ENCODE peak calls at places on chromosomes 1 and 21, in five cellular contexts. One of them, this sample, is unnamed.

GRCh38 chr1:28973850-28974841 is 59.8 kb downstream of the EPB41 start:
- DNase-seq in NCI-H146: no peak
- DNase-seq in psoas muscle: no peak
- DNase-seq in NCI-H1092: no peak
- DNase-seq in activated effector memory CD4-positive, alpha-beta T cell treated with Interleukin-2 at 50 U/mL for 16 hours: no peak
- DNase-seq in this sample: no peak

GRCh38 chr21:18812308-18812707 is 408.7 kb upstream of the TMPRSS15 start:
- DNase-seq in activated effector memory CD4-positive, alpha-beta T cell treated with Interleukin-2 at 50 U/mL for 16 hours: no peak
- DNase-seq in psoas muscle: no peak
- DNase-seq in NCI-H1092: no peak
- DNase-seq in NCI-H146: no peak
- DNase-seq in this sample: no peak

GRCh38 chr21:44657635-44658183 is at the start of gene KRTAP12-3:
- DNase-seq in psoas muscle: no peak
- DNase-seq in NCI-H146: no peak
- DNase-seq in NCI-H1092: no peak
- DNase-seq in activated effector memory CD4-positive, alpha-beta T cell treated with Interleukin-2 at 50 U/mL for 16 hours: peak
- DNase-seq in this sample: no peak

GRCh38 chr1:232978091-232978634 is 27.8 kb downstream of the NTPCR start:
- DNase-seq in NCI-H146: no peak
- DNase-seq in activated effector memory CD4-positive, alpha-beta T cell treated with Interleukin-2 at 50 U/mL for 16 hours: no peak
- DNase-seq in NCI-H1092: no peak
- DNase-seq in psoas muscle: no peak
- DNase-seq in this sample: no peak

GRCh38 chr1:1204425-1204920 is 1.9 kb downstream of the TNFRSF18 start:
- DNase-seq in activated effector memory CD4-positive, alpha-beta T cell treated with Interleukin-2 at 50 U/mL for 16 hours: no peak
- DNase-seq in NCI-H146: no peak
- DNase-seq in NCI-H1092: no peak
- DNase-seq in psoas muscle: peak
- DNase-seq in this sample: no peak

GRCh38 chr1:190205713-190206112 is 272.0 kb downstream of the BRINP3 start:
- DNase-seq in NCI-H1092: no peak
- DNase-seq in NCI-H146: no peak
- DNase-seq in activated effector memory CD4-positive, alpha-beta T cell treated with Interleukin-2 at 50 U/mL for 16 hours: no peak
- DNase-seq in psoas muscle: no peak
- DNase-seq in this sample: no peak

GRCh38 chr1:44554706-44555105 is 119.6 kb downstream of the TMEM53 start:
- DNase-seq in NCI-H146: no peak
- DNase-seq in psoas muscle: no peak
- DNase-seq in NCI-H1092: no peak
- DNase-seq in activated effector memory CD4-positive, alpha-beta T cell treated with Interleukin-2 at 50 U/mL for 16 hours: no peak
- DNase-seq in this sample: no peak

GRCh38 chr21:35637431-35637830 is 422.9 kb downstream of the SETD4 start:
- DNase-seq in NCI-H1092: no peak
- DNase-seq in NCI-H146: peak
- DNase-seq in psoas muscle: no peak
- DNase-seq in activated effector memory CD4-positive, alpha-beta T cell treated with Interleukin-2 at 50 U/mL for 16 hours: no peak
- DNase-seq in this sample: no peak

GRCh38 chr1:54768093-54768492 is 3.8 kb upstream of the PARS2 start:
- DNase-seq in activated effector memory CD4-positive, alpha-beta T cell treated with Interleukin-2 at 50 U/mL for 16 hours: no peak
- DNase-seq in psoas muscle: no peak
- DNase-seq in NCI-H1092: no peak
- DNase-seq in NCI-H146: peak
- DNase-seq in this sample: no peak

GRCh38 chr1:50604580-50604979 is 181.3 kb upstream of the DMRTA2 start:
- DNase-seq in NCI-H1092: no peak
- DNase-seq in psoas muscle: no peak
- DNase-seq in activated effector memory CD4-positive, alpha-beta T cell treated with Interleukin-2 at 50 U/mL for 16 hours: no peak
- DNase-seq in NCI-H146: peak
- DNase-seq in this sample: no peak

GRCh38 chr1:153881764-153882163 is 41.0 kb downstream of the GATAD2B start:
- DNase-seq in NCI-H146: peak
- DNase-seq in activated effector memory CD4-positive, alpha-beta T cell treated with Interleukin-2 at 50 U/mL for 16 hours: no peak
- DNase-seq in NCI-H1092: peak
- DNase-seq in psoas muscle: no peak
- DNase-seq in this sample: peak

GRCh38 chr1:165827199-165828102 is at the start of gene UCK2:
- DNase-seq in psoas muscle: peak
- DNase-seq in NCI-H146: peak
- DNase-seq in NCI-H1092: peak
- DNase-seq in activated effector memory CD4-positive, alpha-beta T cell treated with Interleukin-2 at 50 U/mL for 16 hours: peak
- DNase-seq in this sample: peak

GRCh38 chr1:21160263-21160662 is 16.4 kb downstream of the EIF4G3 start:
- DNase-seq in NCI-H1092: no peak
- DNase-seq in activated effector memory CD4-positive, alpha-beta T cell treated with Interleukin-2 at 50 U/mL for 16 hours: no peak
- DNase-seq in psoas muscle: no peak
- DNase-seq in NCI-H146: no peak
- DNase-seq in this sample: no peak

GRCh38 chr1:31761883-31762282 is 2.3 kb downstream of the ADGRB2 start:
- DNase-seq in activated effector memory CD4-positive, alpha-beta T cell treated with Interleukin-2 at 50 U/mL for 16 hours: no peak
- DNase-seq in NCI-H146: no peak
- DNase-seq in NCI-H1092: no peak
- DNase-seq in psoas muscle: no peak
- DNase-seq in this sample: no peak

GRCh38 chr1:109240158-109241152 is 8.9 kb upstream of the CELSR2 start:
- DNase-seq in NCI-H1092: no peak
- DNase-seq in NCI-H146: peak
- DNase-seq in activated effector memory CD4-positive, alpha-beta T cell treated with Interleukin-2 at 50 U/mL for 16 hours: no peak
- DNase-seq in psoas muscle: peak
- DNase-seq in this sample: peak

GRCh38 chr1:29186252-29186651 is 4.6 kb upstream of the SRSF4 start:
- DNase-seq in NCI-H146: no peak
- DNase-seq in activated effector memory CD4-positive, alpha-beta T cell treated with Interleukin-2 at 50 U/mL for 16 hours: no peak
- DNase-seq in psoas muscle: no peak
- DNase-seq in NCI-H1092: no peak
- DNase-seq in this sample: no peak

GRCh38 chr21:45303111-45303615 is 15.5 kb upstream of the POFUT2 start:
- DNase-seq in NCI-H1092: no peak
- DNase-seq in psoas muscle: peak
- DNase-seq in activated effector memory CD4-positive, alpha-beta T cell treated with Interleukin-2 at 50 U/mL for 16 hours: no peak
- DNase-seq in NCI-H146: no peak
- DNase-seq in this sample: no peak

GRCh38 chr1:241518447-241519307 is 878 bp downstream of the FH start:
- DNase-seq in NCI-H146: peak
- DNase-seq in activated effector memory CD4-positive, alpha-beta T cell treated with Interleukin-2 at 50 U/mL for 16 hours: no peak
- DNase-seq in psoas muscle: no peak
- DNase-seq in NCI-H1092: no peak
- DNase-seq in this sample: peak